ENCODE peak calls at places on chromosomes 12 and 14, in nine cellular contexts. One of them, this sample, is unnamed.

GRCh38 chr12:124500232-124501079 is 67.0 kb downstream of the NCOR2 start:
- DNase-seq in AML-193: no peak
- DNase-seq in T follicular helper cell: no peak
- DNase-seq in NCI-H524: no peak
- DNase-seq in ureter: no peak
- DNase-seq in cardiac fibroblast: peak
- DNase-seq in T47D: peak
- DNase-seq in AG09319: no peak
- DNase-seq in SJSA1: peak
- DNase-seq in this sample: no peak

GRCh38 chr12:99223554-99223953 is 424.0 kb upstream of the GARIN6 start:
- DNase-seq in T follicular helper cell: no peak
- DNase-seq in ureter: no peak
- DNase-seq in SJSA1: no peak
- DNase-seq in cardiac fibroblast: no peak
- DNase-seq in NCI-H524: no peak
- DNase-seq in AML-193: no peak
- DNase-seq in T47D: no peak
- DNase-seq in AG09319: no peak
- DNase-seq in this sample: no peak

GRCh38 chr12:57481671-57482070 is 2.0 kb upstream of the ARHGAP9 start:
- DNase-seq in T47D: no peak
- DNase-seq in AML-193: no peak
- DNase-seq in NCI-H524: no peak
- DNase-seq in cardiac fibroblast: no peak
- DNase-seq in T follicular helper cell: no peak
- DNase-seq in ureter: no peak
- DNase-seq in AG09319: no peak
- DNase-seq in SJSA1: peak
- DNase-seq in this sample: no peak

GRCh38 chr12:89962648-89963047 is 254.0 kb upstream of the ATP2B1 start:
- DNase-seq in ureter: no peak
- DNase-seq in NCI-H524: no peak
- DNase-seq in AML-193: no peak
- DNase-seq in AG09319: no peak
- DNase-seq in cardiac fibroblast: no peak
- DNase-seq in T follicular helper cell: no peak
- DNase-seq in SJSA1: no peak
- DNase-seq in T47D: no peak
- DNase-seq in this sample: no peak

GRCh38 chr14:33936391-33936790 is 14.5 kb downstream of the EGLN3 start:
- DNase-seq in NCI-H524: no peak
- DNase-seq in ureter: no peak
- DNase-seq in SJSA1: no peak
- DNase-seq in cardiac fibroblast: no peak
- DNase-seq in AG09319: no peak
- DNase-seq in T follicular helper cell: no peak
- DNase-seq in AML-193: no peak
- DNase-seq in T47D: no peak
- DNase-seq in this sample: no peak

GRCh38 chr14:55936691-55937090 is 181.5 kb upstream of the PELI2 start:
- DNase-seq in T follicular helper cell: no peak
- DNase-seq in T47D: no peak
- DNase-seq in AML-193: no peak
- DNase-seq in ureter: no peak
- DNase-seq in NCI-H524: no peak
- DNase-seq in AG09319: no peak
- DNase-seq in cardiac fibroblast: peak
- DNase-seq in SJSA1: no peak
- DNase-seq in this sample: no peak

GRCh38 chr12:16955083-16955657 is 349.2 kb upstream of the LMO3 start:
- DNase-seq in AG09319: no peak
- DNase-seq in T47D: no peak
- DNase-seq in T follicular helper cell: no peak
- DNase-seq in ureter: no peak
- DNase-seq in AML-193: peak
- DNase-seq in SJSA1: no peak
- DNase-seq in cardiac fibroblast: no peak
- DNase-seq in NCI-H524: no peak
- DNase-seq in this sample: no peak

GRCh38 chr14:83425138-83425537 is 1891.5 kb upstream of the SEL1L start:
- DNase-seq in NCI-H524: no peak
- DNase-seq in cardiac fibroblast: peak
- DNase-seq in T47D: no peak
- DNase-seq in ureter: no peak
- DNase-seq in SJSA1: peak
- DNase-seq in T follicular helper cell: no peak
- DNase-seq in AG09319: peak
- DNase-seq in AML-193: no peak
- DNase-seq in this sample: no peak

GRCh38 chr12:6961278-6961694 is 9.2 kb downstream of the PHB2 start:
- DNase-seq in AML-193: no peak
- DNase-seq in cardiac fibroblast: peak
- DNase-seq in SJSA1: peak
- DNase-seq in T47D: no peak
- DNase-seq in AG09319: no peak
- DNase-seq in NCI-H524: no peak
- DNase-seq in T follicular helper cell: peak
- DNase-seq in ureter: peak
- DNase-seq in this sample: no peak

GRCh38 chr12:19474147-19474546 is 34.9 kb downstream of the AEBP2 start:
- DNase-seq in SJSA1: no peak
- DNase-seq in T47D: no peak
- DNase-seq in NCI-H524: no peak
- DNase-seq in AML-193: no peak
- DNase-seq in cardiac fibroblast: peak
- DNase-seq in T follicular helper cell: no peak
- DNase-seq in ureter: no peak
- DNase-seq in AG09319: no peak
- DNase-seq in this sample: no peak

GRCh38 chr12:43112101-43112661 is 439.8 kb downstream of the ADAMTS20 start:
- DNase-seq in NCI-H524: no peak
- DNase-seq in AG09319: no peak
- DNase-seq in ureter: no peak
- DNase-seq in cardiac fibroblast: no peak
- DNase-seq in SJSA1: peak
- DNase-seq in T47D: no peak
- DNase-seq in T follicular helper cell: no peak
- DNase-seq in AML-193: no peak
- DNase-seq in this sample: no peak

GRCh38 chr14:50000215-50001145 is 107.6 kb downstream of the ARF6 start:
- DNase-seq in ureter: peak
- DNase-seq in AG09319: peak
- DNase-seq in AML-193: peak
- DNase-seq in SJSA1: peak
- DNase-seq in cardiac fibroblast: peak
- DNase-seq in T follicular helper cell: peak
- DNase-seq in NCI-H524: peak
- DNase-seq in T47D: peak
- DNase-seq in this sample: no peak

GRCh38 chr14:77124345-77125274 is 17.0 kb downstream of the ZDHHC22 start:
- DNase-seq in AG09319: no peak
- DNase-seq in T follicular helper cell: peak
- DNase-seq in T47D: peak
- DNase-seq in SJSA1: no peak
- DNase-seq in NCI-H524: no peak
- DNase-seq in cardiac fibroblast: peak
- DNase-seq in AML-193: no peak
- DNase-seq in ureter: no peak
- DNase-seq in this sample: no peak

GRCh38 chr12:130711751-130712150 is 4.3 kb downstream of the RIMBP2 start:
- DNase-seq in AML-193: no peak
- DNase-seq in T follicular helper cell: no peak
- DNase-seq in SJSA1: no peak
- DNase-seq in AG09319: no peak
- DNase-seq in cardiac fibroblast: no peak
- DNase-seq in T47D: no peak
- DNase-seq in ureter: no peak
- DNase-seq in NCI-H524: no peak
- DNase-seq in this sample: no peak

GRCh38 chr12:63093711-63094110 is 57.3 kb downstream of the AVPR1A start:
- DNase-seq in AG09319: no peak
- DNase-seq in NCI-H524: no peak
- DNase-seq in ureter: no peak
- DNase-seq in T47D: no peak
- DNase-seq in cardiac fibroblast: no peak
- DNase-seq in SJSA1: no peak
- DNase-seq in AML-193: no peak
- DNase-seq in T follicular helper cell: no peak
- DNase-seq in this sample: no peak

GRCh38 chr14:49187799-49188198 is 398.4 kb downstream of the RPS29 start:
- DNase-seq in AG09319: no peak
- DNase-seq in SJSA1: no peak
- DNase-seq in cardiac fibroblast: no peak
- DNase-seq in AML-193: no peak
- DNase-seq in NCI-H524: no peak
- DNase-seq in ureter: no peak
- DNase-seq in T follicular helper cell: no peak
- DNase-seq in T47D: no peak
- DNase-seq in this sample: no peak

GRCh38 chr14:105503918-105504692 is 13.1 kb downstream of the TEDC1 start:
- DNase-seq in NCI-H524: no peak
- DNase-seq in AML-193: no peak
- DNase-seq in ureter: no peak
- DNase-seq in T47D: no peak
- DNase-seq in T follicular helper cell: no peak
- DNase-seq in SJSA1: no peak
- DNase-seq in AG09319: no peak
- DNase-seq in cardiac fibroblast: no peak
- DNase-seq in this sample: no peak

GRCh38 chr14:59202031-59202430 is 13.6 kb downstream of the DAAM1 start:
- DNase-seq in SJSA1: no peak
- DNase-seq in T follicular helper cell: no peak
- DNase-seq in T47D: no peak
- DNase-seq in NCI-H524: no peak
- DNase-seq in cardiac fibroblast: no peak
- DNase-seq in ureter: no peak
- DNase-seq in AML-193: no peak
- DNase-seq in AG09319: no peak
- DNase-seq in this sample: no peak

GRCh38 chr14:69059658-69060648 is 80.9 kb upstream of the ACTN1 start:
- DNase-seq in SJSA1: peak
- DNase-seq in AML-193: no peak
- DNase-seq in ureter: peak
- DNase-seq in T follicular helper cell: no peak
- DNase-seq in T47D: no peak
- DNase-seq in AG09319: no peak
- DNase-seq in cardiac fibroblast: peak
- DNase-seq in NCI-H524: no peak
- DNase-seq in this sample: no peak

GRCh38 chr12:108518716-108519496 is 3.8 kb downstream of the FICD start:
- DNase-seq in ureter: no peak
- DNase-seq in cardiac fibroblast: no peak
- DNase-seq in AML-193: no peak
- DNase-seq in T follicular helper cell: no peak
- DNase-seq in T47D: no peak
- DNase-seq in AG09319: no peak
- DNase-seq in NCI-H524: no peak
- DNase-seq in SJSA1: no peak
- DNase-seq in this sample: no peak

GRCh38 chr14:68165274-68165843 is 345.8 kb downstream of the RAD51B start:
- DNase-seq in T47D: no peak
- DNase-seq in T follicular helper cell: no peak
- DNase-seq in NCI-H524: no peak
- DNase-seq in AML-193: no peak
- DNase-seq in ureter: no peak
- DNase-seq in cardiac fibroblast: no peak
- DNase-seq in SJSA1: no peak
- DNase-seq in AG09319: no peak
- DNase-seq in this sample: no peak